ENCODE peak calls at places on chromosomes 2 and 18, in four cellular contexts. W is OCI-LY7, H is cardiac muscle cell, M is pancreas. G is an unnamed sample.

GRCh38 chr2:154425999-154426398 is 272.5 kb upstream of the KCNJ3 start:
- DNase-seq in M (peak; percentile 15), H (no peak), W (no peak), G (peak; percentile 12)

GRCh38 chr2:50143822-50144575 is 887.9 kb downstream of the NRXN1 start:
- DNase-seq in H (peak; percentile 71), M (peak; percentile 13), W (peak; percentile 64), G (no peak)

GRCh38 chr2:127465258-127465657 is 47.0 kb downstream of the PROC start:
- DNase-seq in W (no peak), H (no peak), M (no peak), G (no peak)

GRCh38 chr2:221129657-221130056 is 442.4 kb downstream of the EPHA4 start:
- DNase-seq in M (no peak), H (no peak), W (no peak), G (no peak)

GRCh38 chr18:39344487-39344886 is 1778.9 kb upstream of the CELF4 start:
- DNase-seq in H (no peak), M (no peak), W (no peak), G (no peak)

GRCh38 chr2:151575338-151575737 is 158.9 kb downstream of the NEB start:
- DNase-seq in H (peak; percentile 29), M (no peak), W (no peak), G (no peak)

GRCh38 chr2:122263746-122264145 is 508.3 kb downstream of the TSN start:
- DNase-seq in H (peak; percentile 49), W (no peak), M (no peak), G (no peak)

GRCh38 chr2:61340242-61340641 is 130.6 kb downstream of the USP34 start:
- DNase-seq in M (no peak), W (no peak), H (peak; percentile 63), G (no peak)

GRCh38 chr2:46915281-46915810 is at the start of gene MCFD2:
- DNase-seq in H (peak; percentile 49), W (no peak), M (peak; percentile 49), G (peak; percentile 53)

GRCh38 chr2:128318776-128319456 is at the start of gene HS6ST1:
- DNase-seq in M (peak; percentile 86), H (peak; percentile 89), W (peak; percentile 83), G (peak; percentile 82)

GRCh38 chr18:13566941-13567762 is 159.2 kb downstream of the FAM210A start:
- DNase-seq in M (peak; percentile 49), H (no peak), W (peak; percentile 76), G (peak; percentile 36)

GRCh38 chr2:203062126-203062525 is 47.5 kb downstream of the NBEAL1 start:
- DNase-seq in H (no peak), M (no peak), W (no peak), G (no peak)

GRCh38 chr2:86274918-86275275 is 62.5 kb downstream of the REEP1 start:
- DNase-seq in H (peak; percentile 42), W (no peak), M (peak; percentile 84), G (peak; percentile 72)

GRCh38 chr2:44843086-44843485 is 98.4 kb upstream of the SIX3 start:
- DNase-seq in W (no peak), H (no peak), M (no peak), G (no peak)

GRCh38 chr18:70295192-70295522 is 6.3 kb downstream of the SOCS6 start:
- DNase-seq in W (no peak), H (no peak), M (no peak), G (no peak)

GRCh38 chr2:159053186-159054031 is 85.0 kb downstream of the TANC1 start:
- DNase-seq in W (no peak), M (no peak), H (peak; percentile 96), G (no peak)

GRCh38 chr2:101823849-101824248 is 126.3 kb downstream of the MAP4K4 start:
- DNase-seq in H (no peak), W (no peak), M (no peak), G (no peak)

GRCh38 chr2:28378679-28379392 is 13.8 kb upstream of the FOSL2 start:
- DNase-seq in H (no peak), M (no peak), W (no peak), G (no peak)

GRCh38 chr2:239186516-239186915 is 214.3 kb downstream of the HDAC4 start:
- DNase-seq in M (peak; percentile 11), H (no peak), W (no peak), G (no peak)

DNA sequence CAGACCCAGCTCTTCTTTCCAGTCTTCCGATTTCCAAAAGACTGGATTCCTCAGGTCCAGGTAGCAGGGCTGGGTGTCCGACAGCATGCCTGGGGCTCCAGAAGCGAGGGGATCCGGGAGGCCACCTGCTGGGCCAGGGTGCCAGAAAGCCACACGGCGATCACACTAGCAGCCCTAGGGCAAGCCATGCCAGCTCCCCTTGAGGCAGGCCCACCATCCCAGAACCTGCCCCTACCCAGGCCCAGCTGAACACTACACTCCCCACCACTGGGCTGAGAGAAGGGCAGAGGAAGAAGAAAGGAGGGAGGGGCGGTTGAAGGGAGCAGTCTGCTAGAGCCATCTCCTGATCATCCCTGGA is 163.1 kb downstream of the TNS1 start:
- DNase-seq in H (no peak), M (no peak), W (no peak), G (no peak)
- H3K27ac ChIP-seq in H (no peak overlapping the region), M (no peak overlapping the region), W (no peak overlapping the region), G (peak overlapping the region; percentile 93)

DNA sequence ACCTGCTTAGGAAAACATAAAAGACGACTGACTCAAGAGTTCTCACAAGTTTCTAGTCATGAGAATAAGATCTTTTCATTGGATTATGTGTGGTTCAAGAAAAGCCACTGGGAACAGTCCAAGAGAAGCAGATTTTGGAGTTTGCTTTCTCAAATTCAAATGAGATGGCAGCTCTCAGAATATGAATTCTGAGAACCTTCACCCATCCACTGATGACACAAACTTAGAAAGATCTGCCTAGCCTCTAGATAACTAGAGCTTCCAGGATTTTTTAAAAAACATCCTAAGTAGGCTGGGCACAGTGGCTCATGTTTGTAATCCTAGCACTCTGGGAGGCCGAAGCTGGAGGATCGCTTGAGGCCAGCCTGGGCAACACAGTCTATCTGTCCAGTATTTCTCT is 26.8 kb downstream of the MEX3C start:
- DNase-seq in M (no peak), H (no peak), W (no peak), G (no peak)
- H3K4me1 ChIP-seq in M (no peaks in the 10 kb centered on the region), H (no peaks in the 10 kb centered on the region), W (no peaks in the 10 kb centered on the region), G (no peaks in the 10 kb centered on the region)

GRCh38 chr2:64840419-64840818 is 148.8 kb upstream of the SLC1A4 start:
- DNase-seq in M (no peak), H (no peak), W (no peak), G (no peak)
- H3K27ac ChIP-seq in M (no peak overlapping the region), H (no peak overlapping the region), W (peak overlapping the region; percentile 83), G (no peak overlapping the region)

GRCh38 chr2:36450466-36451196 is 95.1 kb downstream of the CRIM1 start:
- DNase-seq in W (no peak), M (no peak), H (peak; percentile 80), G (no peak)

GRCh38 chr2:36446258-36446657 is 90.7 kb downstream of the CRIM1 start:
- DNase-seq in H (no peak), M (no peak), W (no peak), G (no peak)

GRCh38 chr2:36449943-36450392 is 94.4 kb downstream of the CRIM1 start:
- DNase-seq in M (no peak), W (no peak), H (peak; percentile 56), G (no peak)

GRCh38 chr2:36451512-36451911 is 95.9 kb downstream of the CRIM1 start:
- DNase-seq in M (no peak), H (peak; percentile 85), W (no peak), G (no peak)

DNA sequence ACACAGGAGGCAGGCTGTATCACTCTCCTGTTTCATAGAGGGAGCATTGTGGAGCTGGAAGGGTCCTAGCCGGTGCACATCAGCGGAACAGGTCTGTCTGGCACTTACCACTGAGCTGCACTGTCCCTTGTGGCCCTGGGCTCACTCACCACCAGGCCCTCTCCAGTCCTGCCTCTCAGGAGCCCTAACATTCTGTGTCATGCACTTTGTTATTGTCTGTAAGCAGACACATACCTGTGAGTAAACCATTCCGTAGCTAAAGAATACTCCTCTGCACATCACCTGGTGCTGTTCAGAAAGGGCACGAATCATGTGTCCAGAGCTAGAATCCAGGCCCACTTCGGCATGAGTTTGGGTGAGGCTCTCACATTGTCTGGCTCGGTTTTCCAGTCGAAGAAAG is 93.6 kb downstream of the CRIM1 start:
- DNase-seq in M (no peak), H (no peak), W (no peak), G (no peak)
- H3K4me1 ChIP-seq in M (peaks cover 3% of the 10 kb centered on the region), H (peaks cover 13% of the 10 kb centered on the region), W (no peaks in the 10 kb centered on the region), G (peaks cover 41% of the 10 kb centered on the region)

GRCh38 chr2:231856959-231857358 is 69.2 kb downstream of the NPPC start:
- DNase-seq in H (no peak), M (no peak), W (no peak), G (no peak)
- H3K27ac ChIP-seq in H (no peak overlapping the region), M (no peak overlapping the region), W (no peak overlapping the region), G (no peak overlapping the region)

DNA sequence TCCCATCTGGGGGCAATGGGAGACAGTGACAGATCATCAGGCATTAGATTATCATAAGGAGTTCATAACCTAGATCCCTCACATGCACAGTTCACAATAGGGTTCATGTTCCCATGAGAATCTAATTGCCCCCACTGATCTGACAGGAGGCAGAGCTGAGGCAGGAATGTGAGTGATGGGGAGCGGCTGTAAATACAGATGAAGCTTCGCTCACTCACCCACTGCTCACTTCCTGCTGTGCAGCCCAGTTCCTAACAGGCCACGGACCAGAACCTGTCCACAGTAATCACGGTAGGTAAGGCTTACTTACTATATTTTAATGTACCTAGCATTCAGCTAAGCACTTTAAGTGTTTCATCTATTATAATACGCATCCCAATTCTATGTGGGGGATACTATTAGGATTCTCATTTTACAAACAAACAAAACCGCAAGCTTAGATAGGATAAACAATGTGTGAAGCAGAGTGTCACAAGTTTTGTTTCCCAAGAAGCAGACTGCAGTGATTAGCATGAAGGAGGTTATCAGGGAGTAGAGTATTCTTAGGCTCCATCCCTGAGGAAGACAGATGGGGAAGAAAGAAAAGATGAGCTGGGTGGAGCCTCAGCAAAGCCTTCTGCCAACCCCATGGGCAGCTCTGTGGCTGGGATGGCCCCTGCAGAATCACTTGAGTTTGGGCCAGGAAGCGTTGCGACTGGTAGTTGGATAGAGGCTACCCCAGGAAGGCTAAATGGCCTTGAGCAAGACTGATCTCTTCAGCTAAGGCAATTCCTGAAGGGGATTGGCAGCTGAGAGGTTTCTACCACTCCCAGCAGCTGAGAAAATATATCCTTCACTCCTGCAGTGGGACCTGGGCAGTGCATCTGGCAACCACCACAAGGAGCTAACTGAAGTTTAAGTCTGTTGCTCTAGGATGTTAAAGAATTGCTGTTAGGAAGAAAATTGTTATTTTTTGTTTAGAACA is 133.1 kb downstream of the MREG start:
- DNase-seq in W (no peak), M (no peak), H (no peak), G (no peak)
- H3K4me1 ChIP-seq in W (no peaks in the 10 kb centered on the region), M (no peaks in the 10 kb centered on the region), H (no peaks in the 10 kb centered on the region), G (peaks cover 13% of the 10 kb centered on the region)

GRCh38 chr2:224106794-224107193 is 67.7 kb upstream of the SERPINE2 start:
- DNase-seq in H (no peak), M (no peak), W (no peak), G (no peak)
- H3K27ac ChIP-seq in H (no peak overlapping the region), M (no peak overlapping the region), W (no peak overlapping the region), G (no peak overlapping the region)

GRCh38 chr2:48034295-48034694 is 128.0 kb upstream of the FBXO11 start:
- DNase-seq in H (no peak), M (no peak), W (no peak), G (no peak)
- H3K4me1 ChIP-seq in H (no peaks in the 10 kb centered on the region), M (no peaks in the 10 kb centered on the region), W (no peaks in the 10 kb centered on the region), G (no peaks in the 10 kb centered on the region)

G was measured in heart right ventricle.